ENCODE peak calls at places on chromosomes 6 and 20, in four cellular contexts. E is K562, P is GM12878, Q is A549. U is an unnamed sample.

GRCh38 chr6:74606488-74607135 is 599.2 kb downstream of the COL12A1 start:
- DNase-seq in E (no peak), P (no peak), Q (peak; percentile 59), U (no peak)

GRCh38 chr6:41917528-41917927 is 3.4 kb downstream of the MED20 start:
- DNase-seq in E (no peak), P (no peak), Q (peak; percentile 84), U (no peak)

GRCh38 chr20:53034899-53035298 is 62.7 kb downstream of the TSHZ2 start:
- DNase-seq in E (no peak), P (no peak), Q (no peak), U (no peak)

GRCh38 chr6:143325379-143326140 is 124.9 kb downstream of the ADAT2 start:
- DNase-seq in E (no peak), P (no peak), Q (no peak), U (no peak)

GRCh38 chr20:33009214-33010132 is 2.0 kb downstream of the BPIFB2 start:
- DNase-seq in E (no peak), P (no peak), Q (no peak), U (peak; percentile 99)

GRCh38 chr20:51402201-51402600 is 140.3 kb downstream of the NFATC2 start:
- DNase-seq in E (no peak), P (no peak), Q (no peak), U (no peak)

GRCh38 chr6:82045965-82046756 is 201.4 kb downstream of the IBTK start:
- DNase-seq in E (no peak), P (no peak), Q (no peak), U (no peak)

GRCh38 chr20:4135385-4136077 is 120.2 kb upstream of the RNF24 start:
- DNase-seq in E (peak; percentile 58), P (no peak), Q (peak; percentile 100), U (peak; percentile 99)

GRCh38 chr6:111533087-111533784 is 50.2 kb upstream of the REV3L start:
- DNase-seq in E (no peak), P (no peak), Q (no peak), U (no peak)

GRCh38 chr6:129661478-129662405 is 48.2 kb downstream of the ARHGAP18 start:
- DNase-seq in E (no peak), P (no peak), Q (no peak), U (peak; percentile 66)

GRCh38 chr6:7440476-7440875 is 50.9 kb downstream of the RIOK1 start:
- DNase-seq in E (no peak), P (no peak), Q (no peak), U (no peak)

GRCh38 chr20:58515240-58516212 is at the start of gene APCDD1L:
- DNase-seq in E (peak; percentile 16), P (no peak), Q (no peak), U (no peak)

GRCh38 chr20:15802020-15802419 is 771.2 kb downstream of the KIF16B start:
- DNase-seq in E (no peak), P (no peak), Q (no peak), U (no peak)

GRCh38 chr6:82818727-82819126 is 246.9 kb downstream of the UBE3D start:
- DNase-seq in E (no peak), P (no peak), Q (no peak), U (no peak)

GRCh38 chr6:36120979-36121706 is 9.2 kb upstream of the MAPK13 start:
- DNase-seq in E (peak; percentile 82), P (no peak), Q (peak; percentile 11), U (no peak)

GRCh38 chr6:7726416-7727149 is 684 bp downstream of the BMP6 start:
- DNase-seq in E (no peak), P (no peak), Q (peak; percentile 45), U (no peak)

GRCh38 chr20:2652724-2653510 is 485 bp downstream of the NOP56 start:
- DNase-seq in E (no peak), P (no peak), Q (no peak), U (peak; percentile 30)

GRCh38 chr6:55782275-55782674 is 93.1 kb downstream of the BMP5 start:
- DNase-seq in E (no peak), P (no peak), Q (no peak), U (no peak)

GRCh38 chr6:90739339-90739738 is 152.5 kb upstream of the MAP3K7 start:
- DNase-seq in E (no peak), P (no peak), Q (no peak), U (no peak)

GRCh38 chr20:62156592-62157386 is 13.2 kb downstream of the SS18L1 start:
- DNase-seq in E (peak; percentile 80), P (no peak), Q (peak; percentile 59), U (peak; percentile 78)

GRCh38 chr6:117496383-117496990 is 14.0 kb downstream of the DCBLD1 start:
- DNase-seq in E (no peak), P (no peak), Q (no peak), U (no peak)

GRCh38 chr20:62276448-62276847 is 26.3 kb upstream of the ADRM1 start:
- DNase-seq in E (no peak), P (no peak), Q (no peak), U (no peak)

GRCh38 chr6:159983641-159984080 is 14.8 kb downstream of the IGF2R start:
- DNase-seq in E (no peak), P (no peak), Q (no peak), U (no peak)

GRCh38 chr6:5290500-5290899 is 29.2 kb downstream of the FARS2 start:
- DNase-seq in E (no peak), P (no peak), Q (no peak), U (peak; percentile 20)

GRCh38 chr20:36052117-36052513 is 83.7 kb downstream of the CNBD2 start:
- DNase-seq in E (no peak), P (no peak), Q (no peak), U (no peak)

GRCh38 chr6:75349262-75349984 is 64.8 kb upstream of the TMEM30A start:
- DNase-seq in E (peak; percentile 27), P (no peak), Q (no peak), U (no peak)

GRCh38 chr20:48049631-48050030 is 264.4 kb upstream of the SULF2 start:
- DNase-seq in E (no peak), P (no peak), Q (no peak), U (no peak)

GRCh38 chr20:23050847-23051627 is 1.6 kb upstream of the THBD start:
- DNase-seq in E (peak; percentile 92), P (no peak), Q (peak; percentile 77), U (no peak)

GRCh38 chr20:60052322-60052721 is 94.1 kb downstream of the CDH26 start:
- DNase-seq in E (no peak), P (no peak), Q (no peak), U (no peak)

GRCh38 chr6:139757766-139758655 is 383.6 kb upstream of the CITED2 start:
- DNase-seq in E (no peak), P (no peak), Q (no peak), U (no peak)

GRCh38 chr6:158863646-158864045 is 44.5 kb upstream of the EZR start:
- DNase-seq in E (no peak), P (no peak), Q (no peak), U (no peak)

GRCh38 chr20:3092611-3093379 is 8.3 kb upstream of the AVP start:
- DNase-seq in E (no peak), P (no peak), Q (no peak), U (no peak)

GRCh38 chr6:78605909-78606446 is 261.4 kb upstream of the IRAK1BP1 start:
- DNase-seq in E (no peak), P (no peak), Q (no peak), U (no peak)

DNA sequence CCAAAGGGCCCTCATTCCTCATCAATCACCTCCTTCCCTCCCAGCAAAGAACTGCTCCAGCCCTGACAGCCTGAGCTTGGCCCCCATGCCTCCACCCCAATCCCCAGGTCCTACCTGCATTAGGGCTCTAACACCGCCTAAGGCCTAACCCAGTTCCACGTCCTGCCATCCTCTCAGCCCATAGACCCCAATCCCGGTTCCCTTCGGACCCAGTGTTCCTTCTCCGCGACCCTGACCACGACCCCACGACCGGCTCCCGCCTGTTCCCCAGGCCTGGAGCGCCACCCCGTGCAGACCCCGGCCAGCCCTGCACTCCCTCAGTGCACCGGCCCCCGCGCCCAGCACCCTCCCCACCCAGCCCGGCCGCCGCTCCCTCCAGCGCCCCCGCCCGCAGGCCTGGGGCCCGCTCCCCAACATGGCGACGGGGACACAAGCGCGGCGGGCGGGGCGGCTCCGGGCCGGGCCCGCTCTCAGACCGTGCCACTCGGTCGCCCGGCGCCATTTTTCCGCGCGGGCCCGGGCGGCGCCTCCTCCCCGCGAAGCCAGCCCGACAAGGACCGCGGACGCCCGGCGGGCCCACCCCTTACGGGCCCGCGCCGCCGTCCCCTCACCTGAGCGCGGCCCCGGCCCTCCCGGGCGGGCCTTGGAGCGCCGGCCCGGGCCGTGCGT is 456 bp downstream of the NCOA6 start:
- DNase-seq in E (peak; percentile 82), P (no peak), Q (peak; percentile 48), U (peak; percentile 54)
- TF ChIP-seq POLR2AphosphoS2 in E (no peak), P (no peak), Q (no peak), U (no peak)

GRCh38 chr6:14703586-14703985 is 542.3 kb upstream of the JARID2 start:
- DNase-seq in E (no peak), P (no peak), Q (no peak), U (no peak)
- TF ChIP-seq POLR2AphosphoS2 in E (no peak), P (no peak), Q (no peak), U (no peak)

GRCh38 chr6:132596201-132596600 is 6.7 kb upstream of the TAAR5 start:
- DNase-seq in E (no peak), P (no peak), Q (no peak), U (no peak)

DNA sequence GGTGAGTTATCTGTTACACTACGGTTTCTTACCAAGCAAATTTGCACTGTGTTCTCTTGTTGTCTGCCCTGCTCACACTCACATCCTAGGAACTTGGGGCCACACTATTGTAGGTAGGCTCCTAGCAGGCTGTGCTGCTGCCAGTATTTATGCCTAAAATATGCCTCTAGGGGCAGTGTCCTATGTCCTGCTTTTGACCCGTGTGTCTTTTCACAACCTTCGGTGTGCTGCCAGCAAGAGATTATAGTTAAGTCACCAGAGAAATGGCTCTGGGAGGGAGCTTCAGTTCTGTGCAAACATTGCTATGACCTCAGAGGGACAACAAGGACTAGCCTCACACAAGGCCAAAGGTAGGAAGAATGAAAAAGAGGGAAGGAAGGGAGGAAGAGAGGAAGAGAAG is 8.9 kb upstream of the TAAR5 start:
- DNase-seq in E (peak; percentile 29), P (no peak), Q (peak; percentile 30), U (peak; percentile 57)
- TF ChIP-seq POLR2AphosphoS2 in E (no peak), P (no peak), Q (no peak), U (no peak)

DNA sequence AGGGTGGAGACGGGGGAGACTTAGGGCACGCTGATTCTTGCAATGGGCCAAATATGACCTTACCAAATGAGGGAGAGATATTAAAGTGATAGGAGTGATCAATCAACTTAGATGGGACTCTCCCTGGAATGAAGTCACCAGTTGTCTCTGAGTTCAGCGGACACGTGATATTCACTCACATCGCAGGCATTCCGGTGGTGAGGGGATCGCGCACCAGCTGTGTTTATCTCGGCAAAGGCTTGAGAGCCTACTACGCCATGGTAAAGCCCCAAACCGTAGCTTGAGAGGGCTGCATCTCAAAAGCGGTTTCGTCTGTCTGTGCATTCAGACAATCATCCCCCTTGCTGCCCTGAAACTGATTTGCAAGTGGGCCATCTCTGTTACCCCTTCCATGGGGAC is 5.5 kb downstream of the BMP7 start:
- DNase-seq in E (no peak), P (no peak), Q (no peak), U (no peak)
- TF ChIP-seq POLR2AphosphoS2 in E (no peak), P (no peak), Q (no peak), U (no peak)